ENCODE peak calls at places on chromosomes 7 and 10, in nine cellular contexts. X is Panc1; C is heart right ventricle; P is naive thymus-derived CD4-positive, alpha-beta T cell; O is IMR-90; W is ovary; G is aorta; F is iPS DF 6.9; E is tibial artery. S is an unnamed sample. For H3K9me3, the result is how much of the 10 kb centered on the place peaks cover.

GRCh38 chr7:7416031-7416968 is 119.4 kb downstream of the COL28A1 start:
- DNase-seq in X (no peak), C (no peak), P (no peak), O (peak), W (no peak), G (no peak), F (no peak), E (no peak), S (no peak)

GRCh38 chr10:15236340-15236739 is 67.8 kb upstream of the NMT2 start:
- DNase-seq in X (no peak), C (no peak), P (no peak), O (no peak), W (no peak), G (no peak), F (no peak), E (no peak), S (no peak)

GRCh38 chr7:122305475-122306319 is 1.1 kb upstream of the FEZF1 start:
- DNase-seq in X (no peak), C (no peak), P (no peak), O (no peak), W (no peak), G (peak), F (no peak), E (peak), S (peak)

GRCh38 chr7:17307969-17308648 is 9.7 kb downstream of the AHR start:
- DNase-seq in X (no peak), C (no peak), P (no peak), O (no peak), W (no peak), G (no peak), F (no peak), E (no peak), S (no peak)

GRCh38 chr10:32341596-32341995 is 5.4 kb downstream of the EPC1 start:
- DNase-seq in X (no peak), C (no peak), P (no peak), O (no peak), W (no peak), G (no peak), F (no peak), E (no peak), S (no peak)

GRCh38 chr7:4916115-4916514 is 32.6 kb upstream of the RADIL start:
- DNase-seq in X (no peak), C (no peak), P (no peak), O (no peak), W (no peak), G (no peak), F (no peak), E (no peak), S (no peak)

GRCh38 chr10:74177140-74177677 is 26.2 kb downstream of the ADK start:
- DNase-seq in X (peak), C (no peak), P (peak), O (peak), W (no peak), G (peak), F (no peak), E (no peak), S (peak)

GRCh38 chr10:78552261-78552811 is 516.4 kb upstream of the ZMIZ1 start:
- DNase-seq in X (no peak), C (peak), P (no peak), O (peak), W (peak), G (peak), F (no peak), E (peak), S (peak)

GRCh38 chr10:17335065-17335464 is 107.0 kb downstream of the VIM start:
- DNase-seq in X (no peak), C (no peak), P (no peak), O (peak), W (no peak), G (no peak), F (no peak), E (no peak), S (no peak)

GRCh38 chr7:3095046-3095445 is 51.4 kb upstream of the CARD11 start:
- DNase-seq in X (no peak), C (peak), P (peak), O (no peak), W (no peak), G (peak), F (no peak), E (no peak), S (peak)

GRCh38 chr10:60341969-60342368 is 47.7 kb downstream of the ANK3 start:
- DNase-seq in X (no peak), C (no peak), P (no peak), O (no peak), W (no peak), G (no peak), F (no peak), E (no peak), S (no peak)

GRCh38 chr7:1748774-1749173 is 78.7 kb downstream of the ELFN1 start:
- DNase-seq in X (no peak), C (no peak), P (no peak), O (no peak), W (no peak), G (peak), F (no peak), E (no peak), S (no peak)

GRCh38 chr10:110387983-110388681 is 83.4 kb upstream of the SMNDC1 start:
- DNase-seq in X (no peak), C (no peak), P (no peak), O (no peak), W (no peak), G (no peak), F (no peak), E (no peak), S (no peak)

GRCh38 chr7:27608776-27609495 is 53.7 kb downstream of the HIBADH start:
- DNase-seq in X (no peak), C (no peak), P (no peak), O (no peak), W (no peak), G (no peak), F (no peak), E (no peak), S (no peak)

GRCh38 chr10:78231930-78232329 is 198.3 kb downstream of the RPS24 start:
- DNase-seq in X (no peak), C (no peak), P (no peak), O (no peak), W (no peak), G (no peak), F (no peak), E (no peak), S (no peak)

GRCh38 chr7:101166909-101167644 is 1.7 kb upstream of the VGF start:
- DNase-seq in X (no peak), C (no peak), P (no peak), O (peak), W (no peak), G (no peak), F (no peak), E (no peak), S (no peak)

DNA sequence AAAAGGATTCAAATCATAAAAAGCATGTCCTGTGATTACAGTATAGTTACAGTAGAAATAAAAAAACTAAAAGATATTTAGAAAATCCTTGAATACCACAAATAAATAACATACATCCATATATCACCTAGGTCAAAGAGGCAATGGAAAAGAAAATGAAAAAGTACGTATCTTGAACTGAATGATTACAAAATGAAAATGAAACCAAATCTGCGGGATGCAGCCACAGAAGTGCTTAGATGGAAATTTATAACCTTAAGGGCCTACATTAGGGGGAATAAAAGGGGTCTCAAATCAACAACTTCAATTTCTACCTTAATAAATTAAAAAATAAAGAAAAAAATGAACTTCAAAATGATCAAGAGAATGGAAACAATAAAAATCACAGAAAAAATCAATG is 879.0 kb upstream of the CELF2 start:
- DNase-seq in X (no peak), C (no peak), P (no peak), O (no peak), W (no peak), G (no peak), F (no peak), E (no peak), S (no peak)
- H3K9me3 ChIP-seq in X (under half), C (under half), P (under half), O (under half), W (under half), G (under half), F (under half), E (under half), S (under half)

GRCh38 chr7:149827089-149827981 is 10.8 kb upstream of the ZNF862 start:
- DNase-seq in X (no peak), C (no peak), P (no peak), O (no peak), W (no peak), G (peak), F (no peak), E (peak), S (no peak)

GRCh38 chr7:149826344-149827088 is 11.7 kb upstream of the ZNF862 start:
- DNase-seq in X (no peak), C (no peak), P (no peak), O (no peak), W (no peak), G (peak), F (no peak), E (no peak), S (no peak)

GRCh38 chr7:149825567-149826343 is 12.4 kb upstream of the ZNF862 start:
- DNase-seq in X (no peak), C (no peak), P (no peak), O (no peak), W (no peak), G (peak), F (no peak), E (no peak), S (no peak)

GRCh38 chr7:149830997-149831729 is 7.0 kb upstream of the ZNF862 start:
- DNase-seq in X (no peak), C (no peak), P (no peak), O (no peak), W (no peak), G (no peak), F (no peak), E (no peak), S (no peak)

DNA sequence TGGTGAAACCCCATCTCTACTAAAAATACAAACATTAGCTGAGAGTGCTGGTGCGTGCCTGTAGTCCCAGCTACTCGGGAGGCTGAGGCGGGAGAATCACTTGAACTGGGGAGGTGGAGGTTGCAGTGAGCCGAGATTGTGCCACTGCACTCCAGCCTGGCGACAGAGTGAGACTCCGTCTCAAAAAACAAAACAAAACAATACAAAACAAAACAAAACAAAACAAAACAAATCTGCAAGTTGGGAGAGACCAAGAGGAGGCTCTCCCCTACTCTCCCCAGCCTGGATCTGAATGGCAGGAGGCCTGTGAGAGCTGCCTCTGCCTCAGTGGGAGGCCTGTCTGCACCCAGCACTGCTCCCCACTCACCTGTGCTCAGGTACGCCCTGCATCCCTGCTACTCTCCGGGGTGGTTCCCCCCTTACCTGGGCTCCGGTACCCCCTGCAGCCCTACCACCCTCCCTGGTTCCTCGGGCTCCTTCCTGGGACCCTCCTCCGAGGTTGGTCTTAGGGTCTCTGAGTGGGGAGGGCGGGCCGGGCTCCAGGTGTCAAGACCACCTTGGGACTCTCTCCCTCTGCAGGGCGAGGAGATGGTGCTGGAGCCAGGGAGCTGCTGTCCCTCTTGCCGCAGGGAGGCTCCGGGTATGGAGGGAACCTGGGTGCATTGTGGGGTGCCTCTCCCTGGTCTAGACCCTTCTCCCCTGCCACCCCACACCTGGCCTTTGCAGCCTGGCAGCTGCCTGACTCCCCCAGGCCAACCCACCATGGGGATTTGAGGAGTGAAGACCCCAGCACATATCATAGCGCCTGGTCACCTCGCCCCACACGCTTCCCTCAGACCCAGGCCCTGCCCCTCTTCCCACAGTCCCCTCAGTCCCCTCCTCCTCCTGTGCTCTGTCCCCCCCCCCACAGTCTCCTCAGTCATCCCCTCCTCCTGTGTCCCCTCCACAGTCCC is 9.5 kb upstream of the ZNF862 start:
- DNase-seq in X (no peak), C (no peak), P (no peak), O (no peak), W (no peak), G (peak), F (no peak), E (peak), S (no peak)
- H3K4me3 ChIP-seq in X (no peak), C (no peak), P (no peak), O (no peak), W (no peak), G (no peak), F (no peak), E (no peak), S (no peak)

GRCh38 chr7:16271990-16272665 is 149.2 kb downstream of the CRPPA start:
- DNase-seq in X (no peak), C (no peak), P (no peak), O (peak), W (no peak), G (no peak), F (no peak), E (no peak), S (no peak)
- H3K27ac ChIP-seq in X (no peak), C (no peak), P (no peak), O (no peak), W (no peak), G (no peak), F (no peak), E (no peak), S (no peak)

GRCh38 chr7:157890921-157891401 is 554.2 kb downstream of the DNAJB6 start:
- DNase-seq in X (no peak), C (no peak), P (peak), O (no peak), W (no peak), G (no peak), F (no peak), E (peak), S (no peak)
- H3K9me3 ChIP-seq in X (under half), C (under half), P (under half), O (under half), W (under half), G (under half), F (under half), E (under half), S (under half)

GRCh38 chr7:95440394-95441038 is 5.7 kb upstream of the PON2 start:
- DNase-seq in X (no peak), C (no peak), P (no peak), O (no peak), W (no peak), G (no peak), F (no peak), E (no peak), S (no peak)
- H3K4me3 ChIP-seq in X (no peak), C (no peak), P (no peak), O (no peak), W (no peak), G (no peak), F (no peak), E (no peak), S (no peak)

DNA sequence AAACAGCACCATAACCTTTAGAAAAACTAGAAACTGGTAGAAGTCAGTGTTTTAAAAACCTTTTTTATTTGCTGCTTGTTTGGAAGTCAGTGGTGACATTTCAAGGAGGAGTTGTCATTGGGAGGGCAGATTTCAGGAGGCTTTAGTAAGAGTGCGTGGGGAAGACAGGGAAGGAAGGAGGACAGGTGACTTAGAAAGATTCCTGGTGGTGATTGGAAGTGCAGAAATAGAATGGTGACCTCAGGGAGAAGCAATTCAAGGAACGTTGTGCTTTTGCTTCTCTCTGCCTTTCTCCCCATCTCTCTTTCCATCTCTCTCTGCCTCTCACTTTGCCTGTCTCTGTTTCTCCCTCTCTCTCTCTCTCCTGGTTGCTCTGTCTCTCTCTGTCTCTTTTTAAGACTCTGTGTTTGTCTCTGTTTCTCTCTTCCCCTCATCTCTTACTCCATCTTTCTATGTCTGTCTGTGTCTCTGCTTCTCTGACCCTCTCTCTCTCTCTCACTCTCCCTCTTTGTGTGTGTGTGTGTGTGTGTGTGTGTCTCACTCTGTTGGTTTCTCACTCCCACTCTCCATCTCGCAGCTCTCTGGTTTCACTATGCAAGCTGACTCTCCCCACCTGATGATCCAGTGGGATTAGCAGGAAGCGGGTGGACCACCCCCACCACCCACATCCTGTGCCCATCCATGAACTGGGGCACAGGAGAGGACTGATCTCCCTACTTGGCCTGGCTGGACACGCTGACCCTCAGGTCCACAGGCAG is 10.9 kb upstream of the PFKP start:
- DNase-seq in X (no peak), C (no peak), P (no peak), O (peak), W (no peak), G (no peak), F (no peak), E (no peak), S (no peak)
- H3K27ac ChIP-seq in X (no peak), C (no peak), P (no peak), O (no peak), W (no peak), G (no peak), F (no peak), E (no peak), S (peak)